ENCODE peak calls at places on chromosomes 13 and 19, in five cellular contexts. One of them, this sample, is unnamed.
A peak's percentile ranks its signal among the peaks of the same experiment; 100 is the strongest.

GRCh38 chr13:98207411-98207810 is 30.3 kb upstream of the RNF113B start:
- DNase-seq in NCI-H1417: no peak
- DNase-seq in EL: peak; percentile 79
- DNase-seq in activated T-cell treated with anti-CD3 and anti-CD28 coated beads for 24 hours: no peak
- DNase-seq in GM04504: no peak
- DNase-seq in this sample: no peak

GRCh38 chr19:28296506-28296905 is 916.4 kb downstream of the UQCRFS1 start:
- DNase-seq in NCI-H1417: no peak
- DNase-seq in EL: peak; percentile 21
- DNase-seq in activated T-cell treated with anti-CD3 and anti-CD28 coated beads for 24 hours: no peak
- DNase-seq in GM04504: peak; percentile 46
- DNase-seq in this sample: peak; percentile 72

GRCh38 chr13:98979012-98979411 is 1.1 kb upstream of the DOCK9 start:
- DNase-seq in activated T-cell treated with anti-CD3 and anti-CD28 coated beads for 24 hours: no peak
- DNase-seq in NCI-H1417: no peak
- DNase-seq in EL: no peak
- DNase-seq in GM04504: no peak
- DNase-seq in this sample: no peak

GRCh38 chr13:66329988-66330429 is 900.1 kb downstream of the PCDH9 start:
- DNase-seq in NCI-H1417: peak; percentile 68
- DNase-seq in EL: peak; percentile 37
- DNase-seq in activated T-cell treated with anti-CD3 and anti-CD28 coated beads for 24 hours: no peak
- DNase-seq in GM04504: no peak
- DNase-seq in this sample: no peak

GRCh38 chr19:2048959-2049740 is 1.9 kb downstream of the MKNK2 start:
- DNase-seq in activated T-cell treated with anti-CD3 and anti-CD28 coated beads for 24 hours: no peak
- DNase-seq in EL: no peak
- DNase-seq in NCI-H1417: no peak
- DNase-seq in GM04504: no peak
- DNase-seq in this sample: no peak

GRCh38 chr19:2512523-2513431 is 36.9 kb downstream of the GADD45B start:
- DNase-seq in EL: no peak
- DNase-seq in NCI-H1417: no peak
- DNase-seq in GM04504: no peak
- DNase-seq in activated T-cell treated with anti-CD3 and anti-CD28 coated beads for 24 hours: no peak
- DNase-seq in this sample: no peak

GRCh38 chr13:109816979-109817275 is 30.5 kb upstream of the IRS2 start:
- DNase-seq in NCI-H1417: no peak
- DNase-seq in EL: peak; percentile 67
- DNase-seq in activated T-cell treated with anti-CD3 and anti-CD28 coated beads for 24 hours: no peak
- DNase-seq in GM04504: no peak
- DNase-seq in this sample: no peak

GRCh38 chr19:42276821-42277220 is 7.8 kb downstream of the CIC start:
- DNase-seq in activated T-cell treated with anti-CD3 and anti-CD28 coated beads for 24 hours: no peak
- DNase-seq in EL: peak; percentile 65
- DNase-seq in NCI-H1417: no peak
- DNase-seq in GM04504: no peak
- DNase-seq in this sample: no peak

GRCh38 chr13:65461590-65461989 is 1768.5 kb downstream of the PCDH9 start:
- DNase-seq in GM04504: no peak
- DNase-seq in EL: peak; percentile 25
- DNase-seq in NCI-H1417: no peak
- DNase-seq in activated T-cell treated with anti-CD3 and anti-CD28 coated beads for 24 hours: no peak
- DNase-seq in this sample: no peak

GRCh38 chr19:34232566-34233481 is 21.5 kb upstream of the GARRE1 start:
- DNase-seq in activated T-cell treated with anti-CD3 and anti-CD28 coated beads for 24 hours: no peak
- DNase-seq in NCI-H1417: no peak
- DNase-seq in EL: peak; percentile 90
- DNase-seq in GM04504: peak; percentile 79
- DNase-seq in this sample: peak; percentile 90

GRCh38 chr19:12155324-12155723 is 1.2 kb downstream of the ZNF625 start:
- DNase-seq in GM04504: no peak
- DNase-seq in activated T-cell treated with anti-CD3 and anti-CD28 coated beads for 24 hours: no peak
- DNase-seq in EL: no peak
- DNase-seq in NCI-H1417: no peak
- DNase-seq in this sample: no peak

GRCh38 chr19:52188822-52189744 is 769 bp upstream of the PPP2R1A start:
- DNase-seq in GM04504: no peak
- DNase-seq in EL: no peak
- DNase-seq in activated T-cell treated with anti-CD3 and anti-CD28 coated beads for 24 hours: no peak
- DNase-seq in NCI-H1417: peak; percentile 41
- DNase-seq in this sample: no peak

GRCh38 chr13:50969691-50970090 is 60.1 kb downstream of the RNASEH2B start:
- DNase-seq in GM04504: no peak
- DNase-seq in activated T-cell treated with anti-CD3 and anti-CD28 coated beads for 24 hours: no peak
- DNase-seq in NCI-H1417: no peak
- DNase-seq in EL: no peak
- DNase-seq in this sample: no peak

GRCh38 chr19:41994521-41994971 is 516 bp upstream of the ATP1A3 start:
- DNase-seq in EL: no peak
- DNase-seq in GM04504: no peak
- DNase-seq in activated T-cell treated with anti-CD3 and anti-CD28 coated beads for 24 hours: no peak
- DNase-seq in NCI-H1417: no peak
- DNase-seq in this sample: no peak

GRCh38 chr13:105442941-105443340 is 1092.5 kb downstream of the EFNB2 start:
- DNase-seq in NCI-H1417: no peak
- DNase-seq in EL: peak; percentile 88
- DNase-seq in GM04504: peak; percentile 95
- DNase-seq in activated T-cell treated with anti-CD3 and anti-CD28 coated beads for 24 hours: no peak
- DNase-seq in this sample: peak; percentile 91

GRCh38 chr19:45677351-45678230 is 9.6 kb downstream of the GIPR start:
- DNase-seq in EL: peak; percentile 95
- DNase-seq in NCI-H1417: no peak
- DNase-seq in activated T-cell treated with anti-CD3 and anti-CD28 coated beads for 24 hours: peak; percentile 80
- DNase-seq in GM04504: no peak
- DNase-seq in this sample: no peak

GRCh38 chr13:27489456-27489855 is 39.1 kb upstream of the MTIF3 start:
- DNase-seq in NCI-H1417: no peak
- DNase-seq in activated T-cell treated with anti-CD3 and anti-CD28 coated beads for 24 hours: no peak
- DNase-seq in GM04504: no peak
- DNase-seq in EL: no peak
- DNase-seq in this sample: no peak

GRCh38 chr13:46369506-46370268 is 17.4 kb downstream of the RUBCNL start:
- DNase-seq in EL: peak; percentile 60
- DNase-seq in activated T-cell treated with anti-CD3 and anti-CD28 coated beads for 24 hours: no peak
- DNase-seq in GM04504: peak; percentile 57
- DNase-seq in NCI-H1417: no peak
- DNase-seq in this sample: peak; percentile 67

GRCh38 chr19:3809881-3810707 is 23.9 kb upstream of the MATK start:
- DNase-seq in EL: no peak
- DNase-seq in GM04504: no peak
- DNase-seq in activated T-cell treated with anti-CD3 and anti-CD28 coated beads for 24 hours: no peak
- DNase-seq in NCI-H1417: no peak
- DNase-seq in this sample: no peak

GRCh38 chr19:16373539-16373938 is 48.9 kb downstream of the KLF2 start:
- DNase-seq in EL: peak; percentile 80
- DNase-seq in activated T-cell treated with anti-CD3 and anti-CD28 coated beads for 24 hours: no peak
- DNase-seq in GM04504: no peak
- DNase-seq in NCI-H1417: no peak
- DNase-seq in this sample: no peak

GRCh38 chr19:15609261-15609660 is 5.8 kb upstream of the CYP4F8 start:
- DNase-seq in GM04504: no peak
- DNase-seq in NCI-H1417: no peak
- DNase-seq in activated T-cell treated with anti-CD3 and anti-CD28 coated beads for 24 hours: no peak
- DNase-seq in EL: no peak
- DNase-seq in this sample: no peak

GRCh38 chr19:14533450-14533849 is 4.1 kb downstream of the TECR start:
- DNase-seq in NCI-H1417: no peak
- DNase-seq in EL: no peak
- DNase-seq in activated T-cell treated with anti-CD3 and anti-CD28 coated beads for 24 hours: no peak
- DNase-seq in GM04504: no peak
- DNase-seq in this sample: no peak

GRCh38 chr19:49468746-49469447 is 5.1 kb upstream of the FLT3LG start:
- DNase-seq in EL: no peak
- DNase-seq in GM04504: no peak
- DNase-seq in activated T-cell treated with anti-CD3 and anti-CD28 coated beads for 24 hours: peak; percentile 66
- DNase-seq in NCI-H1417: no peak
- DNase-seq in this sample: no peak

GRCh38 chr13:59445812-59446211 is 717.9 kb downstream of the DIAPH3 start:
- DNase-seq in activated T-cell treated with anti-CD3 and anti-CD28 coated beads for 24 hours: no peak
- DNase-seq in EL: no peak
- DNase-seq in GM04504: no peak
- DNase-seq in NCI-H1417: no peak
- DNase-seq in this sample: no peak

GRCh38 chr13:102799544-102800144 is 725 bp downstream of the BIVM start:
- DNase-seq in EL: no peak
- DNase-seq in NCI-H1417: peak; percentile 88
- DNase-seq in activated T-cell treated with anti-CD3 and anti-CD28 coated beads for 24 hours: peak; percentile 4
- DNase-seq in GM04504: no peak
- DNase-seq in this sample: no peak

GRCh38 chr13:99845136-99845874 is 126.3 kb downstream of the ZIC5 start:
- DNase-seq in NCI-H1417: no peak
- DNase-seq in GM04504: no peak
- DNase-seq in activated T-cell treated with anti-CD3 and anti-CD28 coated beads for 24 hours: no peak
- DNase-seq in EL: no peak
- DNase-seq in this sample: no peak

GRCh38 chr13:45374917-45375316 is 33.9 kb upstream of the TPT1 start:
- DNase-seq in activated T-cell treated with anti-CD3 and anti-CD28 coated beads for 24 hours: no peak
- DNase-seq in NCI-H1417: no peak
- DNase-seq in GM04504: no peak
- DNase-seq in EL: peak; percentile 17
- DNase-seq in this sample: no peak

GRCh38 chr13:39347926-39348901 is 254.8 kb downstream of the LHFPL6 start:
- DNase-seq in EL: no peak
- DNase-seq in NCI-H1417: peak; percentile 56
- DNase-seq in activated T-cell treated with anti-CD3 and anti-CD28 coated beads for 24 hours: no peak
- DNase-seq in GM04504: no peak
- DNase-seq in this sample: no peak

GRCh38 chr13:100530645-100531044 is 57.9 kb downstream of the GGACT start:
- DNase-seq in NCI-H1417: peak; percentile 89
- DNase-seq in activated T-cell treated with anti-CD3 and anti-CD28 coated beads for 24 hours: no peak
- DNase-seq in EL: no peak
- DNase-seq in GM04504: no peak
- DNase-seq in this sample: no peak

GRCh38 chr19:16459680-16460079 is 12.1 kb downstream of the EPS15L1 start:
- DNase-seq in GM04504: no peak
- DNase-seq in NCI-H1417: no peak
- DNase-seq in EL: no peak
- DNase-seq in activated T-cell treated with anti-CD3 and anti-CD28 coated beads for 24 hours: no peak
- DNase-seq in this sample: no peak

GRCh38 chr19:5672708-5673459 is 7.4 kb downstream of the MICOS13 start:
- DNase-seq in EL: no peak
- DNase-seq in GM04504: no peak
- DNase-seq in activated T-cell treated with anti-CD3 and anti-CD28 coated beads for 24 hours: no peak
- DNase-seq in NCI-H1417: no peak
- DNase-seq in this sample: no peak

GRCh38 chr13:40161008-40161694 is 505.3 kb downstream of the FOXO1 start:
- DNase-seq in NCI-H1417: no peak
- DNase-seq in activated T-cell treated with anti-CD3 and anti-CD28 coated beads for 24 hours: no peak
- DNase-seq in EL: no peak
- DNase-seq in GM04504: no peak
- DNase-seq in this sample: no peak

GRCh38 chr19:5953034-5953589 is 24.8 kb downstream of the RANBP3 start:
- DNase-seq in GM04504: no peak
- DNase-seq in activated T-cell treated with anti-CD3 and anti-CD28 coated beads for 24 hours: no peak
- DNase-seq in EL: no peak
- DNase-seq in NCI-H1417: no peak
- DNase-seq in this sample: no peak

GRCh38 chr19:41795031-41795461 is 1.3 kb upstream of the CEACAM3 start:
- DNase-seq in NCI-H1417: peak; percentile 63
- DNase-seq in GM04504: no peak
- DNase-seq in activated T-cell treated with anti-CD3 and anti-CD28 coated beads for 24 hours: peak; percentile 59
- DNase-seq in EL: peak; percentile 39
- DNase-seq in this sample: no peak

GRCh38 chr13:39353988-39354387 is 249.0 kb downstream of the LHFPL6 start:
- DNase-seq in activated T-cell treated with anti-CD3 and anti-CD28 coated beads for 24 hours: no peak
- DNase-seq in GM04504: no peak
- DNase-seq in EL: peak; percentile 59
- DNase-seq in NCI-H1417: no peak
- DNase-seq in this sample: peak; percentile 38

GRCh38 chr19:18520848-18521691 is 800 bp downstream of the ELL start:
- DNase-seq in GM04504: no peak
- DNase-seq in activated T-cell treated with anti-CD3 and anti-CD28 coated beads for 24 hours: no peak
- DNase-seq in NCI-H1417: no peak
- DNase-seq in EL: no peak
- DNase-seq in this sample: no peak

GRCh38 chr13:99978781-99979452 is 2.7 kb upstream of the ZIC2 start:
- DNase-seq in activated T-cell treated with anti-CD3 and anti-CD28 coated beads for 24 hours: no peak
- DNase-seq in GM04504: no peak
- DNase-seq in NCI-H1417: peak; percentile 81
- DNase-seq in EL: no peak
- DNase-seq in this sample: no peak

GRCh38 chr19:55545913-55546495 is 661 bp upstream of the SBK3 start:
- DNase-seq in activated T-cell treated with anti-CD3 and anti-CD28 coated beads for 24 hours: no peak
- DNase-seq in NCI-H1417: no peak
- DNase-seq in GM04504: no peak
- DNase-seq in EL: no peak
- DNase-seq in this sample: no peak

GRCh38 chr13:113786262-113786841 is 27.3 kb downstream of the TMEM255B start:
- DNase-seq in NCI-H1417: no peak
- DNase-seq in activated T-cell treated with anti-CD3 and anti-CD28 coated beads for 24 hours: no peak
- DNase-seq in EL: peak; percentile 78
- DNase-seq in GM04504: no peak
- DNase-seq in this sample: no peak

GRCh38 chr19:35712910-35713845 is 4.6 kb upstream of the KMT2B start:
- DNase-seq in EL: no peak
- DNase-seq in activated T-cell treated with anti-CD3 and anti-CD28 coated beads for 24 hours: peak; percentile 74
- DNase-seq in GM04504: no peak
- DNase-seq in NCI-H1417: no peak
- DNase-seq in this sample: no peak